ENCODE peak calls at places on chromosomes 12 and 14, in ten cellular contexts. One of them, this sample, is unnamed.

GRCh38 chr14:85531594-85532391 is 1.8 kb downstream of the FLRT2 start:
- DNase-seq in foreskin fibroblast: peak
- DNase-seq in stimulated activated CD8-positive, alpha-beta memory T cell treated with anti-CD3 and anti-CD28 coated beads, Interleukin-4, amount 100 ng/mL, for 1 hour: no peak
- DNase-seq in astrocyte: peak
- DNase-seq in amygdala: peak
- DNase-seq in astrocyte of the spinal cord: peak
- DNase-seq in stimulated activated CD4-positive, alpha-beta T cell treated with anti-CD3 and anti-CD28 coated beads, TNF-alpha, amount 100 ng/mL, for 1 hour: no peak
- DNase-seq in NCI-H1105 treated with DMSO at 0.1 percent for 48 hours: no peak
- DNase-seq in NB4: no peak
- DNase-seq in midbrain: peak
- DNase-seq in this sample: peak

GRCh38 chr12:1093166-1093751 is 102.2 kb downstream of the ERC1 start:
- DNase-seq in foreskin fibroblast: peak
- DNase-seq in stimulated activated CD8-positive, alpha-beta memory T cell treated with anti-CD3 and anti-CD28 coated beads, Interleukin-4, amount 100 ng/mL, for 1 hour: no peak
- DNase-seq in astrocyte: peak
- DNase-seq in amygdala: no peak
- DNase-seq in astrocyte of the spinal cord: peak
- DNase-seq in stimulated activated CD4-positive, alpha-beta T cell treated with anti-CD3 and anti-CD28 coated beads, TNF-alpha, amount 100 ng/mL, for 1 hour: no peak
- DNase-seq in NCI-H1105 treated with DMSO at 0.1 percent for 48 hours: peak
- DNase-seq in NB4: peak
- DNase-seq in midbrain: peak
- DNase-seq in this sample: peak

GRCh38 chr12:71461787-71462328 is 22.3 kb downstream of the LGR5 start:
- DNase-seq in foreskin fibroblast: no peak
- DNase-seq in stimulated activated CD8-positive, alpha-beta memory T cell treated with anti-CD3 and anti-CD28 coated beads, Interleukin-4, amount 100 ng/mL, for 1 hour: no peak
- DNase-seq in astrocyte: no peak
- DNase-seq in amygdala: no peak
- DNase-seq in astrocyte of the spinal cord: no peak
- DNase-seq in stimulated activated CD4-positive, alpha-beta T cell treated with anti-CD3 and anti-CD28 coated beads, TNF-alpha, amount 100 ng/mL, for 1 hour: no peak
- DNase-seq in NCI-H1105 treated with DMSO at 0.1 percent for 48 hours: no peak
- DNase-seq in NB4: no peak
- DNase-seq in midbrain: no peak
- DNase-seq in this sample: no peak

GRCh38 chr12:80504389-80505153 is 60.5 kb downstream of the PTPRQ start:
- DNase-seq in foreskin fibroblast: peak
- DNase-seq in stimulated activated CD8-positive, alpha-beta memory T cell treated with anti-CD3 and anti-CD28 coated beads, Interleukin-4, amount 100 ng/mL, for 1 hour: no peak
- DNase-seq in astrocyte: no peak
- DNase-seq in amygdala: no peak
- DNase-seq in astrocyte of the spinal cord: no peak
- DNase-seq in stimulated activated CD4-positive, alpha-beta T cell treated with anti-CD3 and anti-CD28 coated beads, TNF-alpha, amount 100 ng/mL, for 1 hour: no peak
- DNase-seq in NCI-H1105 treated with DMSO at 0.1 percent for 48 hours: no peak
- DNase-seq in NB4: no peak
- DNase-seq in midbrain: no peak
- DNase-seq in this sample: no peak

GRCh38 chr14:104224516-104225281 is 86.3 kb downstream of the KIF26A start:
- DNase-seq in foreskin fibroblast: no peak
- DNase-seq in stimulated activated CD8-positive, alpha-beta memory T cell treated with anti-CD3 and anti-CD28 coated beads, Interleukin-4, amount 100 ng/mL, for 1 hour: no peak
- DNase-seq in astrocyte: no peak
- DNase-seq in amygdala: no peak
- DNase-seq in astrocyte of the spinal cord: no peak
- DNase-seq in stimulated activated CD4-positive, alpha-beta T cell treated with anti-CD3 and anti-CD28 coated beads, TNF-alpha, amount 100 ng/mL, for 1 hour: no peak
- DNase-seq in NCI-H1105 treated with DMSO at 0.1 percent for 48 hours: peak
- DNase-seq in NB4: peak
- DNase-seq in midbrain: no peak
- DNase-seq in this sample: peak

GRCh38 chr12:10031771-10032175 is 1.3 kb downstream of the CLEC9A start:
- DNase-seq in foreskin fibroblast: peak
- DNase-seq in stimulated activated CD8-positive, alpha-beta memory T cell treated with anti-CD3 and anti-CD28 coated beads, Interleukin-4, amount 100 ng/mL, for 1 hour: no peak
- DNase-seq in astrocyte: peak
- DNase-seq in amygdala: no peak
- DNase-seq in astrocyte of the spinal cord: peak
- DNase-seq in stimulated activated CD4-positive, alpha-beta T cell treated with anti-CD3 and anti-CD28 coated beads, TNF-alpha, amount 100 ng/mL, for 1 hour: no peak
- DNase-seq in NCI-H1105 treated with DMSO at 0.1 percent for 48 hours: no peak
- DNase-seq in NB4: no peak
- DNase-seq in midbrain: no peak
- DNase-seq in this sample: no peak

GRCh38 chr14:38762845-38763244 is 340.2 kb downstream of the SEC23A start:
- DNase-seq in foreskin fibroblast: no peak
- DNase-seq in stimulated activated CD8-positive, alpha-beta memory T cell treated with anti-CD3 and anti-CD28 coated beads, Interleukin-4, amount 100 ng/mL, for 1 hour: no peak
- DNase-seq in astrocyte: no peak
- DNase-seq in amygdala: no peak
- DNase-seq in astrocyte of the spinal cord: no peak
- DNase-seq in stimulated activated CD4-positive, alpha-beta T cell treated with anti-CD3 and anti-CD28 coated beads, TNF-alpha, amount 100 ng/mL, for 1 hour: no peak
- DNase-seq in NCI-H1105 treated with DMSO at 0.1 percent for 48 hours: no peak
- DNase-seq in NB4: peak
- DNase-seq in midbrain: no peak
- DNase-seq in this sample: no peak

GRCh38 chr14:54467280-54467679 is 21.5 kb downstream of the GMFB start:
- DNase-seq in foreskin fibroblast: no peak
- DNase-seq in stimulated activated CD8-positive, alpha-beta memory T cell treated with anti-CD3 and anti-CD28 coated beads, Interleukin-4, amount 100 ng/mL, for 1 hour: no peak
- DNase-seq in astrocyte: no peak
- DNase-seq in amygdala: no peak
- DNase-seq in astrocyte of the spinal cord: no peak
- DNase-seq in stimulated activated CD4-positive, alpha-beta T cell treated with anti-CD3 and anti-CD28 coated beads, TNF-alpha, amount 100 ng/mL, for 1 hour: no peak
- DNase-seq in NCI-H1105 treated with DMSO at 0.1 percent for 48 hours: no peak
- DNase-seq in NB4: no peak
- DNase-seq in midbrain: no peak
- DNase-seq in this sample: no peak

GRCh38 chr14:88044129-88044727 is 39.3 kb downstream of the GPR65 start:
- DNase-seq in foreskin fibroblast: no peak
- DNase-seq in stimulated activated CD8-positive, alpha-beta memory T cell treated with anti-CD3 and anti-CD28 coated beads, Interleukin-4, amount 100 ng/mL, for 1 hour: no peak
- DNase-seq in astrocyte: no peak
- DNase-seq in amygdala: no peak
- DNase-seq in astrocyte of the spinal cord: no peak
- DNase-seq in stimulated activated CD4-positive, alpha-beta T cell treated with anti-CD3 and anti-CD28 coated beads, TNF-alpha, amount 100 ng/mL, for 1 hour: no peak
- DNase-seq in NCI-H1105 treated with DMSO at 0.1 percent for 48 hours: no peak
- DNase-seq in NB4: no peak
- DNase-seq in midbrain: no peak
- DNase-seq in this sample: no peak

GRCh38 chr12:27970391-27970980 is 2.0 kb downstream of the PTHLH start:
- DNase-seq in foreskin fibroblast: peak
- DNase-seq in stimulated activated CD8-positive, alpha-beta memory T cell treated with anti-CD3 and anti-CD28 coated beads, Interleukin-4, amount 100 ng/mL, for 1 hour: no peak
- DNase-seq in astrocyte: peak
- DNase-seq in amygdala: no peak
- DNase-seq in astrocyte of the spinal cord: peak
- DNase-seq in stimulated activated CD4-positive, alpha-beta T cell treated with anti-CD3 and anti-CD28 coated beads, TNF-alpha, amount 100 ng/mL, for 1 hour: no peak
- DNase-seq in NCI-H1105 treated with DMSO at 0.1 percent for 48 hours: no peak
- DNase-seq in NB4: no peak
- DNase-seq in midbrain: peak
- DNase-seq in this sample: no peak

GRCh38 chr14:95891742-95892141 is 15.1 kb downstream of the TUNAR start:
- DNase-seq in foreskin fibroblast: peak
- DNase-seq in stimulated activated CD8-positive, alpha-beta memory T cell treated with anti-CD3 and anti-CD28 coated beads, Interleukin-4, amount 100 ng/mL, for 1 hour: no peak
- DNase-seq in astrocyte: peak
- DNase-seq in amygdala: no peak
- DNase-seq in astrocyte of the spinal cord: peak
- DNase-seq in stimulated activated CD4-positive, alpha-beta T cell treated with anti-CD3 and anti-CD28 coated beads, TNF-alpha, amount 100 ng/mL, for 1 hour: no peak
- DNase-seq in NCI-H1105 treated with DMSO at 0.1 percent for 48 hours: no peak
- DNase-seq in NB4: no peak
- DNase-seq in midbrain: no peak
- DNase-seq in this sample: no peak

GRCh38 chr12:46657416-46658411 is 168.1 kb downstream of the SLC38A4 start:
- DNase-seq in foreskin fibroblast: peak
- DNase-seq in stimulated activated CD8-positive, alpha-beta memory T cell treated with anti-CD3 and anti-CD28 coated beads, Interleukin-4, amount 100 ng/mL, for 1 hour: no peak
- DNase-seq in astrocyte: peak
- DNase-seq in amygdala: no peak
- DNase-seq in astrocyte of the spinal cord: no peak
- DNase-seq in stimulated activated CD4-positive, alpha-beta T cell treated with anti-CD3 and anti-CD28 coated beads, TNF-alpha, amount 100 ng/mL, for 1 hour: no peak
- DNase-seq in NCI-H1105 treated with DMSO at 0.1 percent for 48 hours: no peak
- DNase-seq in NB4: no peak
- DNase-seq in midbrain: no peak
- DNase-seq in this sample: no peak

GRCh38 chr12:65667932-65668331 is 156.4 kb upstream of the HMGA2 start:
- DNase-seq in foreskin fibroblast: no peak
- DNase-seq in stimulated activated CD8-positive, alpha-beta memory T cell treated with anti-CD3 and anti-CD28 coated beads, Interleukin-4, amount 100 ng/mL, for 1 hour: no peak
- DNase-seq in astrocyte: no peak
- DNase-seq in amygdala: no peak
- DNase-seq in astrocyte of the spinal cord: no peak
- DNase-seq in stimulated activated CD4-positive, alpha-beta T cell treated with anti-CD3 and anti-CD28 coated beads, TNF-alpha, amount 100 ng/mL, for 1 hour: no peak
- DNase-seq in NCI-H1105 treated with DMSO at 0.1 percent for 48 hours: no peak
- DNase-seq in NB4: no peak
- DNase-seq in midbrain: no peak
- DNase-seq in this sample: no peak

GRCh38 chr12:29152223-29152868 is 3.3 kb downstream of the FAR2 start:
- DNase-seq in foreskin fibroblast: no peak
- DNase-seq in stimulated activated CD8-positive, alpha-beta memory T cell treated with anti-CD3 and anti-CD28 coated beads, Interleukin-4, amount 100 ng/mL, for 1 hour: no peak
- DNase-seq in astrocyte: no peak
- DNase-seq in amygdala: no peak
- DNase-seq in astrocyte of the spinal cord: no peak
- DNase-seq in stimulated activated CD4-positive, alpha-beta T cell treated with anti-CD3 and anti-CD28 coated beads, TNF-alpha, amount 100 ng/mL, for 1 hour: no peak
- DNase-seq in NCI-H1105 treated with DMSO at 0.1 percent for 48 hours: no peak
- DNase-seq in NB4: peak
- DNase-seq in midbrain: no peak
- DNase-seq in this sample: no peak

GRCh38 chr14:77123381-77124344 is 17.9 kb downstream of the ZDHHC22 start:
- DNase-seq in foreskin fibroblast: peak
- DNase-seq in stimulated activated CD8-positive, alpha-beta memory T cell treated with anti-CD3 and anti-CD28 coated beads, Interleukin-4, amount 100 ng/mL, for 1 hour: no peak
- DNase-seq in astrocyte: no peak
- DNase-seq in amygdala: peak
- DNase-seq in astrocyte of the spinal cord: no peak
- DNase-seq in stimulated activated CD4-positive, alpha-beta T cell treated with anti-CD3 and anti-CD28 coated beads, TNF-alpha, amount 100 ng/mL, for 1 hour: no peak
- DNase-seq in NCI-H1105 treated with DMSO at 0.1 percent for 48 hours: peak
- DNase-seq in NB4: no peak
- DNase-seq in midbrain: peak
- DNase-seq in this sample: peak

GRCh38 chr14:82029038-82029437 is 495.4 kb upstream of the SEL1L start:
- DNase-seq in foreskin fibroblast: no peak
- DNase-seq in stimulated activated CD8-positive, alpha-beta memory T cell treated with anti-CD3 and anti-CD28 coated beads, Interleukin-4, amount 100 ng/mL, for 1 hour: no peak
- DNase-seq in astrocyte: no peak
- DNase-seq in amygdala: no peak
- DNase-seq in astrocyte of the spinal cord: no peak
- DNase-seq in stimulated activated CD4-positive, alpha-beta T cell treated with anti-CD3 and anti-CD28 coated beads, TNF-alpha, amount 100 ng/mL, for 1 hour: no peak
- DNase-seq in NCI-H1105 treated with DMSO at 0.1 percent for 48 hours: no peak
- DNase-seq in NB4: no peak
- DNase-seq in midbrain: no peak
- DNase-seq in this sample: no peak

GRCh38 chr12:30396576-30396975 is 299.1 kb downstream of the IPO8 start:
- DNase-seq in foreskin fibroblast: no peak
- DNase-seq in stimulated activated CD8-positive, alpha-beta memory T cell treated with anti-CD3 and anti-CD28 coated beads, Interleukin-4, amount 100 ng/mL, for 1 hour: no peak
- DNase-seq in astrocyte: no peak
- DNase-seq in amygdala: no peak
- DNase-seq in astrocyte of the spinal cord: no peak
- DNase-seq in stimulated activated CD4-positive, alpha-beta T cell treated with anti-CD3 and anti-CD28 coated beads, TNF-alpha, amount 100 ng/mL, for 1 hour: no peak
- DNase-seq in NCI-H1105 treated with DMSO at 0.1 percent for 48 hours: no peak
- DNase-seq in NB4: no peak
- DNase-seq in midbrain: no peak
- DNase-seq in this sample: no peak

GRCh38 chr12:80352476-80352875 is 91.6 kb upstream of the PTPRQ start:
- DNase-seq in foreskin fibroblast: peak
- DNase-seq in stimulated activated CD8-positive, alpha-beta memory T cell treated with anti-CD3 and anti-CD28 coated beads, Interleukin-4, amount 100 ng/mL, for 1 hour: no peak
- DNase-seq in astrocyte: peak
- DNase-seq in amygdala: no peak
- DNase-seq in astrocyte of the spinal cord: peak
- DNase-seq in stimulated activated CD4-positive, alpha-beta T cell treated with anti-CD3 and anti-CD28 coated beads, TNF-alpha, amount 100 ng/mL, for 1 hour: no peak
- DNase-seq in NCI-H1105 treated with DMSO at 0.1 percent for 48 hours: no peak
- DNase-seq in NB4: no peak
- DNase-seq in midbrain: no peak
- DNase-seq in this sample: no peak

GRCh38 chr14:88247228-88247627 is 75.8 kb downstream of the KCNK10 start:
- DNase-seq in foreskin fibroblast: no peak
- DNase-seq in stimulated activated CD8-positive, alpha-beta memory T cell treated with anti-CD3 and anti-CD28 coated beads, Interleukin-4, amount 100 ng/mL, for 1 hour: no peak
- DNase-seq in astrocyte: no peak
- DNase-seq in amygdala: no peak
- DNase-seq in astrocyte of the spinal cord: no peak
- DNase-seq in stimulated activated CD4-positive, alpha-beta T cell treated with anti-CD3 and anti-CD28 coated beads, TNF-alpha, amount 100 ng/mL, for 1 hour: no peak
- DNase-seq in NCI-H1105 treated with DMSO at 0.1 percent for 48 hours: no peak
- DNase-seq in NB4: no peak
- DNase-seq in midbrain: no peak
- DNase-seq in this sample: no peak

GRCh38 chr12:90801776-90802175 is 153.2 kb downstream of the CCER1 start:
- DNase-seq in foreskin fibroblast: peak
- DNase-seq in stimulated activated CD8-positive, alpha-beta memory T cell treated with anti-CD3 and anti-CD28 coated beads, Interleukin-4, amount 100 ng/mL, for 1 hour: no peak
- DNase-seq in astrocyte: peak
- DNase-seq in amygdala: no peak
- DNase-seq in astrocyte of the spinal cord: peak
- DNase-seq in stimulated activated CD4-positive, alpha-beta T cell treated with anti-CD3 and anti-CD28 coated beads, TNF-alpha, amount 100 ng/mL, for 1 hour: no peak
- DNase-seq in NCI-H1105 treated with DMSO at 0.1 percent for 48 hours: no peak
- DNase-seq in NB4: no peak
- DNase-seq in midbrain: no peak
- DNase-seq in this sample: no peak

GRCh38 chr12:92079054-92079385 is 66.6 kb downstream of the BTG1 start:
- DNase-seq in foreskin fibroblast: no peak
- DNase-seq in stimulated activated CD8-positive, alpha-beta memory T cell treated with anti-CD3 and anti-CD28 coated beads, Interleukin-4, amount 100 ng/mL, for 1 hour: no peak
- DNase-seq in astrocyte: peak
- DNase-seq in amygdala: no peak
- DNase-seq in astrocyte of the spinal cord: no peak
- DNase-seq in stimulated activated CD4-positive, alpha-beta T cell treated with anti-CD3 and anti-CD28 coated beads, TNF-alpha, amount 100 ng/mL, for 1 hour: no peak
- DNase-seq in NCI-H1105 treated with DMSO at 0.1 percent for 48 hours: no peak
- DNase-seq in NB4: no peak
- DNase-seq in midbrain: no peak
- DNase-seq in this sample: no peak

GRCh38 chr12:109999983-110000505 is 814 bp downstream of the ANKRD13A start:
- DNase-seq in foreskin fibroblast: peak
- DNase-seq in stimulated activated CD8-positive, alpha-beta memory T cell treated with anti-CD3 and anti-CD28 coated beads, Interleukin-4, amount 100 ng/mL, for 1 hour: no peak
- DNase-seq in astrocyte: peak
- DNase-seq in amygdala: no peak
- DNase-seq in astrocyte of the spinal cord: peak
- DNase-seq in stimulated activated CD4-positive, alpha-beta T cell treated with anti-CD3 and anti-CD28 coated beads, TNF-alpha, amount 100 ng/mL, for 1 hour: no peak
- DNase-seq in NCI-H1105 treated with DMSO at 0.1 percent for 48 hours: no peak
- DNase-seq in NB4: peak
- DNase-seq in midbrain: no peak
- DNase-seq in this sample: no peak

GRCh38 chr12:90261283-90261682 is 552.6 kb upstream of the ATP2B1 start:
- DNase-seq in foreskin fibroblast: peak
- DNase-seq in stimulated activated CD8-positive, alpha-beta memory T cell treated with anti-CD3 and anti-CD28 coated beads, Interleukin-4, amount 100 ng/mL, for 1 hour: no peak
- DNase-seq in astrocyte: peak
- DNase-seq in amygdala: no peak
- DNase-seq in astrocyte of the spinal cord: no peak
- DNase-seq in stimulated activated CD4-positive, alpha-beta T cell treated with anti-CD3 and anti-CD28 coated beads, TNF-alpha, amount 100 ng/mL, for 1 hour: no peak
- DNase-seq in NCI-H1105 treated with DMSO at 0.1 percent for 48 hours: no peak
- DNase-seq in NB4: no peak
- DNase-seq in midbrain: no peak
- DNase-seq in this sample: no peak

GRCh38 chr12:109762071-109762672 is 48.5 kb downstream of the FAM222A start:
- DNase-seq in foreskin fibroblast: no peak
- DNase-seq in stimulated activated CD8-positive, alpha-beta memory T cell treated with anti-CD3 and anti-CD28 coated beads, Interleukin-4, amount 100 ng/mL, for 1 hour: no peak
- DNase-seq in astrocyte: no peak
- DNase-seq in amygdala: no peak
- DNase-seq in astrocyte of the spinal cord: no peak
- DNase-seq in stimulated activated CD4-positive, alpha-beta T cell treated with anti-CD3 and anti-CD28 coated beads, TNF-alpha, amount 100 ng/mL, for 1 hour: no peak
- DNase-seq in NCI-H1105 treated with DMSO at 0.1 percent for 48 hours: no peak
- DNase-seq in NB4: no peak
- DNase-seq in midbrain: no peak
- DNase-seq in this sample: no peak

GRCh38 chr14:68088463-68088862 is 268.9 kb downstream of the RAD51B start:
- DNase-seq in foreskin fibroblast: no peak
- DNase-seq in stimulated activated CD8-positive, alpha-beta memory T cell treated with anti-CD3 and anti-CD28 coated beads, Interleukin-4, amount 100 ng/mL, for 1 hour: no peak
- DNase-seq in astrocyte: peak
- DNase-seq in amygdala: no peak
- DNase-seq in astrocyte of the spinal cord: peak
- DNase-seq in stimulated activated CD4-positive, alpha-beta T cell treated with anti-CD3 and anti-CD28 coated beads, TNF-alpha, amount 100 ng/mL, for 1 hour: no peak
- DNase-seq in NCI-H1105 treated with DMSO at 0.1 percent for 48 hours: peak
- DNase-seq in NB4: no peak
- DNase-seq in midbrain: no peak
- DNase-seq in this sample: no peak

GRCh38 chr12:19234171-19234704 is 104.7 kb downstream of the PLEKHA5 start:
- DNase-seq in foreskin fibroblast: peak
- DNase-seq in stimulated activated CD8-positive, alpha-beta memory T cell treated with anti-CD3 and anti-CD28 coated beads, Interleukin-4, amount 100 ng/mL, for 1 hour: no peak
- DNase-seq in astrocyte: peak
- DNase-seq in amygdala: no peak
- DNase-seq in astrocyte of the spinal cord: no peak
- DNase-seq in stimulated activated CD4-positive, alpha-beta T cell treated with anti-CD3 and anti-CD28 coated beads, TNF-alpha, amount 100 ng/mL, for 1 hour: no peak
- DNase-seq in NCI-H1105 treated with DMSO at 0.1 percent for 48 hours: peak
- DNase-seq in NB4: peak
- DNase-seq in midbrain: peak
- DNase-seq in this sample: no peak

GRCh38 chr12:68431786-68432185 is 99.6 kb upstream of the MDM1 start:
- DNase-seq in foreskin fibroblast: no peak
- DNase-seq in stimulated activated CD8-positive, alpha-beta memory T cell treated with anti-CD3 and anti-CD28 coated beads, Interleukin-4, amount 100 ng/mL, for 1 hour: no peak
- DNase-seq in astrocyte: no peak
- DNase-seq in amygdala: no peak
- DNase-seq in astrocyte of the spinal cord: no peak
- DNase-seq in stimulated activated CD4-positive, alpha-beta T cell treated with anti-CD3 and anti-CD28 coated beads, TNF-alpha, amount 100 ng/mL, for 1 hour: no peak
- DNase-seq in NCI-H1105 treated with DMSO at 0.1 percent for 48 hours: no peak
- DNase-seq in NB4: no peak
- DNase-seq in midbrain: no peak
- DNase-seq in this sample: no peak

GRCh38 chr14:67045440-67045839 is 143.8 kb upstream of the GARIN2 start:
- DNase-seq in foreskin fibroblast: no peak
- DNase-seq in stimulated activated CD8-positive, alpha-beta memory T cell treated with anti-CD3 and anti-CD28 coated beads, Interleukin-4, amount 100 ng/mL, for 1 hour: no peak
- DNase-seq in astrocyte: no peak
- DNase-seq in amygdala: no peak
- DNase-seq in astrocyte of the spinal cord: no peak
- DNase-seq in stimulated activated CD4-positive, alpha-beta T cell treated with anti-CD3 and anti-CD28 coated beads, TNF-alpha, amount 100 ng/mL, for 1 hour: no peak
- DNase-seq in NCI-H1105 treated with DMSO at 0.1 percent for 48 hours: no peak
- DNase-seq in NB4: no peak
- DNase-seq in midbrain: no peak
- DNase-seq in this sample: no peak